ENCODE peak calls at places on chromosomes 3 and 15, in five cellular contexts. One of them, this sample, is unnamed.
A peak's percentile ranks its signal among the peaks of the same experiment; 100 is the strongest.

GRCh38 chr15:31563421-31563820 is 236.8 kb downstream of the KLF13 start:
- DNase-seq in A549: no peak
- DNase-seq in K562: no peak
- DNase-seq in H1: no peak
- DNase-seq in HepG2: no peak
- DNase-seq in this sample: no peak

GRCh38 chr15:99918072-99918471 is 184.8 kb upstream of the LYSMD4 start:
- DNase-seq in K562: no peak
- DNase-seq in HepG2: no peak
- DNase-seq in H1: no peak
- DNase-seq in A549: no peak
- DNase-seq in this sample: no peak

GRCh38 chr3:86828751-86829150 is 162.2 kb downstream of the VGLL3 start:
- DNase-seq in A549: no peak
- DNase-seq in HepG2: no peak
- DNase-seq in H1: no peak
- DNase-seq in K562: no peak
- DNase-seq in this sample: no peak

GRCh38 chr3:107598926-107599754 is 76.4 kb downstream of the BBX start:
- DNase-seq in A549: peak; percentile 33
- DNase-seq in H1: no peak
- DNase-seq in K562: no peak
- DNase-seq in HepG2: peak; percentile 65
- DNase-seq in this sample: peak; percentile 84

GRCh38 chr3:33146791-33147445 is 33.1 kb downstream of the CRTAP start:
- DNase-seq in H1: no peak
- DNase-seq in A549: no peak
- DNase-seq in HepG2: no peak
- DNase-seq in K562: no peak
- DNase-seq in this sample: peak; percentile 70

GRCh38 chr15:74200394-74200793 is 2.2 kb downstream of the STRA6 start:
- DNase-seq in HepG2: no peak
- DNase-seq in H1: no peak
- DNase-seq in A549: peak; percentile 77
- DNase-seq in K562: no peak
- DNase-seq in this sample: peak; percentile 17

GRCh38 chr15:36498922-36499321 is 80.5 kb upstream of the CDIN1 start:
- DNase-seq in HepG2: no peak
- DNase-seq in H1: no peak
- DNase-seq in A549: no peak
- DNase-seq in K562: no peak
- DNase-seq in this sample: no peak

GRCh38 chr15:27545494-27546255 is 553.4 kb downstream of the OCA2 start:
- DNase-seq in A549: no peak
- DNase-seq in H1: no peak
- DNase-seq in K562: peak; percentile 24
- DNase-seq in HepG2: no peak
- DNase-seq in this sample: no peak

GRCh38 chr15:71588746-71589145 is 221.6 kb upstream of the NR2E3 start:
- DNase-seq in A549: peak; percentile 53
- DNase-seq in K562: no peak
- DNase-seq in H1: no peak
- DNase-seq in HepG2: peak; percentile 10
- DNase-seq in this sample: no peak

GRCh38 chr3:69231929-69232437 is 109.6 kb upstream of the LMOD3 start:
- DNase-seq in HepG2: no peak
- DNase-seq in K562: peak; percentile 10
- DNase-seq in A549: no peak
- DNase-seq in H1: no peak
- DNase-seq in this sample: no peak

GRCh38 chr3:184241447-184242296 is 7.1 kb downstream of the ALG3 start:
- DNase-seq in HepG2: peak; percentile 86
- DNase-seq in K562: peak; percentile 81
- DNase-seq in A549: no peak
- DNase-seq in H1: peak; percentile 57
- DNase-seq in this sample: peak; percentile 48

GRCh38 chr3:23455775-23456174 is 252.6 kb downstream of the UBE2E2 start:
- DNase-seq in A549: no peak
- DNase-seq in H1: no peak
- DNase-seq in K562: no peak
- DNase-seq in HepG2: no peak
- DNase-seq in this sample: no peak

GRCh38 chr15:28955160-28955502 is 69.4 kb downstream of the APBA2 start:
- DNase-seq in K562: peak; percentile 66
- DNase-seq in A549: no peak
- DNase-seq in HepG2: no peak
- DNase-seq in H1: peak; percentile 34
- DNase-seq in this sample: no peak

GRCh38 chr3:126373682-126374601 is 16.7 kb upstream of the KLF15 start:
- DNase-seq in H1: no peak
- DNase-seq in HepG2: no peak
- DNase-seq in A549: no peak
- DNase-seq in K562: no peak
- DNase-seq in this sample: no peak

GRCh38 chr3:33032937-33033336 is 64.0 kb downstream of the GLB1 start:
- DNase-seq in A549: peak; percentile 26
- DNase-seq in H1: no peak
- DNase-seq in HepG2: no peak
- DNase-seq in K562: no peak
- DNase-seq in this sample: no peak

GRCh38 chr3:35946857-35947514 is 307.7 kb downstream of the ARPP21 start:
- DNase-seq in A549: no peak
- DNase-seq in H1: no peak
- DNase-seq in HepG2: no peak
- DNase-seq in K562: no peak
- DNase-seq in this sample: no peak

GRCh38 chr15:68315495-68316007 is 38.0 kb downstream of the FEM1B start:
- DNase-seq in H1: peak; percentile 76
- DNase-seq in K562: no peak
- DNase-seq in HepG2: no peak
- DNase-seq in A549: no peak
- DNase-seq in this sample: peak; percentile 86

GRCh38 chr3:133792171-133792763 is 13.3 kb upstream of the SRPRB start:
- DNase-seq in A549: no peak
- DNase-seq in HepG2: no peak
- DNase-seq in H1: no peak
- DNase-seq in K562: no peak
- DNase-seq in this sample: no peak

GRCh38 chr3:129105862-129106261 is 15.7 kb downstream of the RAB43 start:
- DNase-seq in H1: no peak
- DNase-seq in K562: no peak
- DNase-seq in HepG2: no peak
- DNase-seq in A549: no peak
- DNase-seq in this sample: no peak

GRCh38 chr3:177589921-177590336 is 392.6 kb upstream of the TBL1XR1 start:
- DNase-seq in H1: no peak
- DNase-seq in A549: peak; percentile 47
- DNase-seq in K562: no peak
- DNase-seq in HepG2: peak; percentile 65
- DNase-seq in this sample: peak; percentile 72

GRCh38 chr3:152331018-152331541 is 62.4 kb downstream of the MBNL1 start:
- DNase-seq in H1: no peak
- DNase-seq in HepG2: peak; percentile 29
- DNase-seq in A549: peak; percentile 22
- DNase-seq in K562: no peak
- DNase-seq in this sample: peak; percentile 97

GRCh38 chr15:39171944-39172368 is 408.9 kb upstream of the THBS1 start:
- DNase-seq in A549: peak; percentile 74
- DNase-seq in HepG2: peak; percentile 85
- DNase-seq in H1: peak; percentile 58
- DNase-seq in K562: peak; percentile 76
- DNase-seq in this sample: peak; percentile 99

GRCh38 chr3:177944228-177944661 is 592.0 kb upstream of the KCNMB2 start:
- DNase-seq in A549: no peak
- DNase-seq in K562: no peak
- DNase-seq in H1: no peak
- DNase-seq in HepG2: no peak
- DNase-seq in this sample: peak; percentile 46

GRCh38 chr15:50543556-50543955 is 2.9 kb downstream of the USP50 start:
- DNase-seq in H1: no peak
- DNase-seq in HepG2: no peak
- DNase-seq in K562: no peak
- DNase-seq in A549: no peak
- DNase-seq in this sample: no peak

GRCh38 chr15:99718421-99718820 is 14.8 kb downstream of the LYSMD4 start:
- DNase-seq in A549: no peak
- DNase-seq in K562: no peak
- DNase-seq in HepG2: no peak
- DNase-seq in H1: no peak
- DNase-seq in this sample: no peak

GRCh38 chr3:41447701-41448100 is 248.4 kb downstream of the CTNNB1 start:
- DNase-seq in HepG2: no peak
- DNase-seq in H1: no peak
- DNase-seq in K562: no peak
- DNase-seq in A549: no peak
- DNase-seq in this sample: no peak

GRCh38 chr3:179797192-179797591 is 144.4 kb downstream of the USP13 start:
- DNase-seq in A549: no peak
- DNase-seq in HepG2: no peak
- DNase-seq in K562: no peak
- DNase-seq in H1: no peak
- DNase-seq in this sample: no peak

GRCh38 chr3:68988740-68989139 is 24.7 kb downstream of the EOGT start:
- DNase-seq in A549: no peak
- DNase-seq in H1: no peak
- DNase-seq in HepG2: no peak
- DNase-seq in K562: no peak
- DNase-seq in this sample: peak; percentile 22

GRCh38 chr3:81216192-81216591 is 545.3 kb downstream of the GBE1 start:
- DNase-seq in H1: no peak
- DNase-seq in HepG2: no peak
- DNase-seq in K562: no peak
- DNase-seq in A549: no peak
- DNase-seq in this sample: peak; percentile 44

GRCh38 chr15:33612721-33613304 is 302.0 kb downstream of the RYR3 start:
- DNase-seq in K562: no peak
- DNase-seq in HepG2: no peak
- DNase-seq in A549: no peak
- DNase-seq in H1: no peak
- DNase-seq in this sample: no peak

GRCh38 chr3:161454615-161455014 is 42.0 kb upstream of the OTOL1 start:
- DNase-seq in H1: no peak
- DNase-seq in K562: no peak
- DNase-seq in HepG2: no peak
- DNase-seq in A549: no peak
- DNase-seq in this sample: no peak

GRCh38 chr3:87207500-87207899 is 19.6 kb upstream of the CHMP2B start:
- DNase-seq in A549: peak; percentile 19
- DNase-seq in HepG2: no peak
- DNase-seq in H1: no peak
- DNase-seq in K562: no peak
- DNase-seq in this sample: no peak

GRCh38 chr3:61807865-61808276 is 246.5 kb downstream of the PTPRG start:
- DNase-seq in HepG2: peak; percentile 39
- DNase-seq in K562: no peak
- DNase-seq in A549: no peak
- DNase-seq in H1: no peak
- DNase-seq in this sample: no peak

GRCh38 chr3:195540526-195540925 is 2.6 kb downstream of the PPP1R2 start:
- DNase-seq in K562: no peak
- DNase-seq in H1: no peak
- DNase-seq in HepG2: no peak
- DNase-seq in A549: no peak
- DNase-seq in this sample: no peak

GRCh38 chr3:195540031-195540430 is 3.1 kb downstream of the PPP1R2 start:
- DNase-seq in K562: no peak
- DNase-seq in A549: no peak
- DNase-seq in HepG2: no peak
- DNase-seq in H1: no peak
- DNase-seq in this sample: no peak

GRCh38 chr3:195539479-195539878 is 3.6 kb downstream of the PPP1R2 start:
- DNase-seq in A549: no peak
- DNase-seq in HepG2: no peak
- DNase-seq in K562: no peak
- DNase-seq in H1: no peak
- DNase-seq in this sample: no peak

GRCh38 chr3:195542261-195542660 is 864 bp downstream of the PPP1R2 start:
- DNase-seq in A549: no peak
- DNase-seq in HepG2: no peak
- DNase-seq in K562: no peak
- DNase-seq in H1: no peak
- DNase-seq in this sample: peak; percentile 58

DNA sequence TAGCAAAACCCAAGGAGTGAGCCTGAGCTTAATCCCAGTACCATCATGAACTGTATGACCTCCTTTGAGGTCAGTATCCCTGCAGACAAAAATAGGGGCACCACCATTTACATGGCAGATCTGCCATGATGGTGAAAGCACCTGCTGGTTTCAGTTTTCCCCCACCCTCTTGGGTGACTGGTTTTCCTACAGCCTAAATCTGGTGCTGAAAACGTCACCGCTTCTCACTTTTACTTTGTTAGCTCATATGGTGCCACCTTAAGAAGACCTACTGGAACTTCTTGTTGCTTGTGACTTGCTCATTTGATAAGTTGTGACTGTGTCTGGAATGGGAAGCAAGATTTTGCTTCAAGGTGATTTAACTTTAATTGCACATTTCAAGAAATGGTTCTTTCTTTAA is 5.1 kb downstream of the PPP1R2 start:
- DNase-seq in K562: no peak
- DNase-seq in HepG2: no peak
- DNase-seq in H1: no peak
- DNase-seq in A549: no peak
- DNase-seq in this sample: no peak
- TF ChIP-seq JUN in K562: no peak
- TF ChIP-seq JUN in HepG2: no peak
- TF ChIP-seq JUN in H1: no peak
- TF ChIP-seq JUN in A549: no peak
- TF ChIP-seq JUN in this sample: no peak

GRCh38 chr3:105958237-105959000 is 89.6 kb upstream of the CBLB start:
- DNase-seq in A549: no peak
- DNase-seq in K562: no peak
- DNase-seq in HepG2: no peak
- DNase-seq in H1: no peak
- DNase-seq in this sample: no peak
- H3K4me2 ChIP-seq in A549: no peak overlapping the region
- H3K4me2 ChIP-seq in K562: no peak overlapping the region
- H3K4me2 ChIP-seq in HepG2: no peak overlapping the region
- H3K4me2 ChIP-seq in H1: no peak overlapping the region
- H3K4me2 ChIP-seq in this sample: no peak overlapping the region

DNA sequence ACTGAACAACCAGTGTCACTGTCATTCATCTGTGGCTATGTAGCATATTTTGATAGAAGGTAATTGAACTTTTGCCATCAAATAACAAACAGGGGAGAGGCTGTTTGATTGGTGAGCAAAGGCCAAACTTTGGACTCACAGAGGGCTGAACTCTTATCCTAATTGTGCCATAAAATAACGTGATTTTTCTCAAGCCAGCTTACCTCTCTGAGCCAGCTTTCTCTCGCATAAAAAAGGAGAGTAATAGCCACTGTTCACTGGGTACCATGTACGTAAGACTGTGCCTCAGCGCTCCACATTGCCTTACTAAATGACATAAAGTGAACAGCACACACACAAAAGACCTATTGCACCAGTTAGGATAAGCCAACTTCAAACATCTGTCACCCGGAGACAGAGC is 216.9 kb downstream of the LRTM1 start:
- DNase-seq in A549: no peak
- DNase-seq in H1: no peak
- DNase-seq in HepG2: no peak
- DNase-seq in K562: no peak
- DNase-seq in this sample: no peak
- H3K27ac ChIP-seq in A549: no peak overlapping the region
- H3K27ac ChIP-seq in H1: no peak overlapping the region
- H3K27ac ChIP-seq in HepG2: no peak overlapping the region
- H3K27ac ChIP-seq in K562: no peak overlapping the region
- H3K27ac ChIP-seq in this sample: no peak overlapping the region

GRCh38 chr15:81256916-81257315 is 60.2 kb downstream of the IL16 start:
- DNase-seq in H1: no peak
- DNase-seq in K562: peak; percentile 27
- DNase-seq in HepG2: no peak
- DNase-seq in A549: no peak
- DNase-seq in this sample: peak; percentile 34
- TF ChIP-seq JUN in H1: no peak
- TF ChIP-seq JUN in K562: no peak
- TF ChIP-seq JUN in HepG2: no peak
- TF ChIP-seq JUN in A549: no peak
- TF ChIP-seq JUN in this sample: no peak